ENCODE peak calls at places on chromosomes 13 and 19, in eight cellular contexts. I is AG08395, Z is C1 segment of cervical spinal cord, S is NCI-H1417, B is mesenteric fat pad, E is GF-D8, M is NCI-H82, C is anterior cingulate cortex. F is an unnamed sample.
A peak's percentile ranks its signal among the peaks of the same experiment; 100 is the strongest.

GRCh38 chr13:50711449-50711848 is 132.0 kb downstream of the DLEU7 start:
- DNase-seq in I (no peak), M (peak; percentile 33), E (no peak), S (no peak), C (no peak), Z (no peak), B (no peak), F (no peak)

GRCh38 chr19:45498411-45499195 is at the start of gene PPM1N:
- DNase-seq in S (no peak), C (no peak), M (peak; percentile 96), I (no peak), Z (no peak), E (no peak), B (no peak), F (no peak)

GRCh38 chr13:114315074-114315785 is 927 bp downstream of the CHAMP1 start:
- DNase-seq in E (peak; percentile 50), M (no peak), I (no peak), S (no peak), C (no peak), Z (no peak), B (no peak), F (no peak)

GRCh38 chr13:95185851-95186250 is 115.4 kb downstream of the ABCC4 start:
- DNase-seq in E (peak; percentile 70), B (no peak), I (no peak), Z (no peak), C (no peak), M (no peak), S (no peak), F (no peak)

GRCh38 chr19:42529248-42529764 is 1.0 kb upstream of the CEACAM1 start:
- DNase-seq in B (no peak), Z (no peak), M (peak; percentile 47), C (peak; percentile 24), E (no peak), S (peak; percentile 28), I (peak; percentile 79), F (peak; percentile 65)

GRCh38 chr19:7505682-7506384 is 10.1 kb upstream of the ZNF358 start:
- DNase-seq in C (no peak), S (peak; percentile 77), I (peak; percentile 52), E (no peak), M (peak; percentile 79), Z (no peak), B (no peak), F (no peak)

GRCh38 chr13:113840541-113841354 is 23.1 kb downstream of the GAS6 start:
- DNase-seq in Z (no peak), C (no peak), S (no peak), M (peak; percentile 25), E (no peak), I (no peak), B (no peak), F (peak; percentile 67)

GRCh38 chr19:524062-524674 is 7.4 kb upstream of the CDC34 start:
- DNase-seq in Z (no peak), B (no peak), S (no peak), I (peak; percentile 32), E (no peak), M (peak; percentile 43), C (no peak), F (no peak)

GRCh38 chr13:99857738-99858137 is 113.8 kb downstream of the ZIC5 start:
- DNase-seq in S (no peak), E (no peak), M (no peak), B (no peak), Z (no peak), I (no peak), C (no peak), F (no peak)

GRCh38 chr13:51811920-51812328 is 8.0 kb upstream of the DHRS12 start:
- DNase-seq in E (no peak), C (no peak), B (peak; percentile 74), I (no peak), Z (no peak), S (no peak), M (peak; percentile 64), F (no peak)

GRCh38 chr13:94176576-94176975 is 302.9 kb downstream of the DCT start:
- DNase-seq in I (no peak), S (no peak), Z (no peak), C (no peak), M (no peak), E (no peak), B (no peak), F (no peak)

GRCh38 chr19:40689339-40690049 is 957 bp downstream of the NUMBL start:
- DNase-seq in I (no peak), M (peak; percentile 67), Z (no peak), E (no peak), B (no peak), C (no peak), S (peak; percentile 11), F (no peak)

GRCh38 chr19:31992750-31993149 is 352.7 kb upstream of the ZNF507 start:
- DNase-seq in C (no peak), Z (no peak), E (no peak), I (no peak), S (no peak), M (no peak), B (no peak), F (no peak)

GRCh38 chr13:61727714-61728275 is 312.1 kb upstream of the PCDH20 start:
- DNase-seq in M (no peak), I (peak; percentile 29), B (no peak), E (no peak), S (no peak), C (no peak), Z (no peak), F (no peak)